ENCODE peak calls at places on chromosomes 6 and 20, in six cellular contexts. P, I, J, U, V and O are unnamed samples.

GRCh38 chr6:12288844-12289654 is 1.1 kb upstream of the EDN1 start:
- DNase-seq in J (peak; percentile 8), I (peak; percentile 69), U (peak; percentile 25), P (peak; percentile 91), V (peak; percentile 74), O (peak; percentile 78)

GRCh38 chr20:54197621-54198604 is 10.0 kb upstream of the PFDN4 start:
- DNase-seq in U (no peak), P (no peak), V (peak; percentile 49), I (peak; percentile 78), J (no peak), O (no peak)

GRCh38 chr6:37173573-37174195 is 3.7 kb downstream of the PIM1 start:
- DNase-seq in I (no peak), U (no peak), V (no peak), J (no peak), P (no peak), O (no peak)

GRCh38 chr6:161101517-161101916 is 109.9 kb downstream of the MAP3K4 start:
- DNase-seq in P (no peak), V (peak; percentile 17), J (no peak), I (no peak), U (no peak), O (no peak)

GRCh38 chr20:64003970-64004725 is 23.2 kb downstream of the PRPF6 start:
- DNase-seq in U (no peak), I (no peak), V (no peak), P (no peak), J (no peak), O (no peak)

GRCh38 chr20:35174458-35175216 is 2.8 kb downstream of the PROCR start:
- DNase-seq in I (no peak), P (peak; percentile 48), U (no peak), J (no peak), V (no peak), O (no peak)

GRCh38 chr6:71190809-71191208 is 97.8 kb upstream of the OGFRL1 start:
- DNase-seq in U (no peak), P (peak; percentile 41), J (no peak), V (peak; percentile 52), I (peak; percentile 5), O (no peak)

GRCh38 chr6:123802697-123803455 is 789 bp upstream of the NKAIN2 start:
- DNase-seq in I (peak; percentile 75), J (peak; percentile 11), V (peak; percentile 54), U (peak; percentile 53), P (peak; percentile 80), O (peak; percentile 82)

GRCh38 chr20:25308083-25308491 is 60.2 kb downstream of the PYGB start:
- DNase-seq in J (no peak), I (no peak), V (no peak), U (no peak), P (no peak), O (no peak)

GRCh38 chr6:136439514-136440186 is 110.6 kb downstream of the MAP7 start:
- DNase-seq in J (no peak), V (no peak), I (no peak), U (no peak), P (no peak), O (peak; percentile 52)

GRCh38 chr20:542777-543368 is 717 bp downstream of the CSNK2A1 start:
- DNase-seq in P (no peak), J (peak; percentile 4), I (no peak), U (peak; percentile 26), V (no peak), O (no peak)

GRCh38 chr20:2299301-2299700 is 3.5 kb downstream of the TGM3 start:
- DNase-seq in U (no peak), I (no peak), P (no peak), J (no peak), V (no peak), O (no peak)

DNA sequence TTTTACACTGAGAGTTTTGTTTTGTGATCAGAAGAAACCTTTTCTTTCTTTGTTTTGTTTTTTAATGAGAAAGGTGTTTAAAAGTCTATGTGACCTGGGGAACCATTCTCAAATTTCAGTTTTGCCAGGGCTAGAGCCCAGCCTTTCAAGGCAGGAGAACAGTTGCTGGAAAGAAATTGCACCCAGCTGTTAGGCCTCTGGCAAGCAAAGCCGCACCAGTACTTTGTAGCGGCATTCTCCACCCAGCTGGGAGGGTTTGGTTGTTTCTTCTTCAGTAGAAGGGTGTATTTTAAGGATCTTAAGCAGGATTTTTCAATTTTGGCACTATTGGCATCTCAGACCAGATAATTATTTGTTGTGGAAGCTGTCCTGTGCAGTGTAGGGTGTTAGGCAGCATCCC is 16.6 kb upstream of the MAPK13 start:
- DNase-seq in I (no peak), P (no peak), U (no peak), J (no peak), V (no peak), O (no peak)
- H3K27ac ChIP-seq in I (no peak overlapping the region), P (no peak overlapping the region), U (no peak overlapping the region), J (no peak overlapping the region), V (no peak overlapping the region), O (no peak overlapping the region)

DNA sequence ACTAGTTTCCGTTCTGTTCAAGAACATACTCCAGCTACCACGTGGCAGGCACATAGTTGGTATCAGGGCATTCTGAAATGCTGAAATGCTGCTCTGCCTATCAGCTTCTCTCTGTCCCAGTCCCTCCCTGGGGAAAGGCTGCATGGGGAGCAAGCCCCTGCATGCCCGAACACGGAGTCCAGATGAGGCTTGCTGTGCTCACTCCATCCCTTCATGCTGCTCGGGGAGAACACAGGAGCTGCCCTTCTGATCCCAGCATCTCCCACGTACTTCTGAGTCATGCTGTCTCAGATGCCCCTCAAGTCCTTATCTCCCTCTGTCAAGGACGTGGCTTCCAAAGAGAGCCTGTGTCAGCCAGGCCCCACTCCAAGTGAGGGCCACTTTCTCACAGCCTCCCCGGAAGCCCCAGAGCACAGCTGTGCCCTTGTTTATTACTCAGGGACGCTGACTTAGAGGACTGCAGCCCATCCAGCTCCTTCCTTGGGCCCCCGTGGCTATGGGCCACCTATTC is 29.4 kb downstream of the THBS2 start:
- DNase-seq in U (peak; percentile 75), J (no peak), P (no peak), V (peak; percentile 92), I (peak; percentile 89), O (peak; percentile 89)
- H3K27me3 ChIP-seq in U (no peaks in the 10 kb centered on the region), J (no peaks in the 10 kb centered on the region), P (no peaks in the 10 kb centered on the region), V (no peaks in the 10 kb centered on the region), I (no peaks in the 10 kb centered on the region), O (no peaks in the 10 kb centered on the region)

GRCh38 chr6:73521351-73522254 is 771 bp upstream of the EEF1A1 start:
- DNase-seq in J (peak; percentile 61), I (peak; percentile 80), V (peak; percentile 91), U (no peak), P (peak; percentile 91), O (peak; percentile 88)
- H3K4me1 ChIP-seq in J (peaks cover 42% of the 10 kb centered on the region), I (peaks cover 19% of the 10 kb centered on the region), V (peaks cover 12% of the 10 kb centered on the region), U (peaks cover 4% of the 10 kb centered on the region), P (peaks cover 26% of the 10 kb centered on the region), O (peaks cover 3% of the 10 kb centered on the region)

DNA sequence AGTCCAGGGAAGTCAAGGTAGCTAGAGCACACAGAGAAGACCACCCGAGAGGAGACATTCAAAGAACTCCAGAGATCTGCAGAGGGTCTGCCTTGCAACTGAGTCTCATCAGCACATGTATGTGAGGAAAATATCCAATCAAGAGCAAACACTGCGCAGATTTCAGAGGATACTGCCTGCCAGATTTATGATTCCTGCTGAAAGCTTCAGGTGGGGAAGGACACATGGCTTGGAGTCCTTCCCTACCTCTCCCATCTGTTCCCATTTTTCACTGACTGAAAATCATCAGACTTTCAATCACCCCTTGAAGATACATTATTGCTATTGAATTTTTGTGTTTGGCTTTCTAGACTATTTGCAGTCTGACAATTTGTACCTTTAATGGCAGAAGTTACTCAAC is 7.6 kb upstream of the KIAA1586 start:
- DNase-seq in I (no peak), J (no peak), U (no peak), P (no peak), V (no peak), O (no peak)
- H3K27ac ChIP-seq in I (no peak overlapping the region), J (no peak overlapping the region), U (no peak overlapping the region), P (no peak overlapping the region), V (no peak overlapping the region), O (no peak overlapping the region)